ENCODE peak calls at places on chromosomes 7 and 10, in four cellular contexts. U is pancreas, P is bronchial epithelial cell, H is DND-41. V is an unnamed sample. For H3K36me3, the result is how much of the 10 kb centered on the place peaks cover.

GRCh38 chr10:66827353-66827752 is 98.5 kb upstream of the LRRTM3 start:
- DNase-seq in U (no peak), P (peak), H (no peak), V (no peak)

GRCh38 chr7:122578350-122578749 is 120.6 kb downstream of the RNF133 start:
- DNase-seq in U (no peak), P (no peak), H (no peak), V (no peak)

GRCh38 chr10:13271552-13272163 is 28.2 kb downstream of the PHYH start:
- DNase-seq in U (peak), P (peak), H (peak), V (peak)

GRCh38 chr10:48608279-48608681 is 3.4 kb upstream of the ARHGAP22 start:
- DNase-seq in U (peak), P (peak), H (peak), V (peak)

GRCh38 chr7:129327076-129327475 is 102.2 kb downstream of the AHCYL2 start:
- DNase-seq in U (no peak), P (no peak), H (no peak), V (no peak)

GRCh38 chr10:61635946-61636345 is 26.8 kb upstream of the CABCOCO1 start:
- DNase-seq in U (no peak), P (peak), H (no peak), V (no peak)

GRCh38 chr7:158684329-158684728 is 20.3 kb downstream of the NCAPG2 start:
- DNase-seq in U (no peak), P (no peak), H (no peak), V (no peak)

GRCh38 chr7:57868771-57869483 is 418.9 kb downstream of the ZNF716 start:
- DNase-seq in U (no peak), P (no peak), H (no peak), V (no peak)

GRCh38 chr7:141737118-141737835 is 881 bp upstream of the SSBP1 start:
- DNase-seq in U (peak), P (peak), H (peak), V (no peak)

GRCh38 chr10:119031496-119032059 is 2.1 kb downstream of the NANOS1 start:
- DNase-seq in U (no peak), P (peak), H (no peak), V (no peak)

GRCh38 chr7:67773081-67773480 is 776.4 kb downstream of the TYW1 start:
- DNase-seq in U (no peak), P (no peak), H (no peak), V (no peak)

GRCh38 chr7:453597-454306 is 65.9 kb downstream of the PDGFA start:
- DNase-seq in U (no peak), P (no peak), H (no peak), V (no peak)

GRCh38 chr7:155361947-155362346 is 64.3 kb downstream of the INSIG1 start:
- DNase-seq in U (no peak), P (no peak), H (no peak), V (no peak)

GRCh38 chr7:1922071-1922869 is 252.2 kb downstream of the ELFN1 start:
- DNase-seq in U (no peak), P (no peak), H (no peak), V (no peak)

GRCh38 chr10:123506455-123506854 is 159.7 kb upstream of the GPR26 start:
- DNase-seq in U (no peak), P (no peak), H (no peak), V (no peak)

GRCh38 chr10:37721100-37721499 is 136.3 kb downstream of the ZNF248 start:
- DNase-seq in U (no peak), P (no peak), H (no peak), V (no peak)

GRCh38 chr7:76155938-76156337 is 45.8 kb upstream of the SRRM3 start:
- DNase-seq in U (no peak), P (peak), H (no peak), V (no peak)

GRCh38 chr7:149013876-149014275 is 14.4 kb downstream of the PDIA4 start:
- DNase-seq in U (no peak), P (no peak), H (no peak), V (no peak)

GRCh38 chr7:44881066-44881600 is 4.2 kb downstream of the PURB start:
- DNase-seq in U (no peak), P (no peak), H (no peak), V (no peak)

GRCh38 chr10:24590697-24591457 is 132.8 kb downstream of the ARHGAP21 start:
- DNase-seq in U (no peak), P (no peak), H (no peak), V (no peak)
- H3K36me3 ChIP-seq in U (half or more), P (under half), H (half or more), V (under half)

GRCh38 chr7:101197991-101198390 is 2.8 kb downstream of the MOGAT3 start:
- DNase-seq in U (no peak), P (no peak), H (no peak), V (no peak)

GRCh38 chr7:101198476-101198875 is 2.4 kb downstream of the MOGAT3 start:
- DNase-seq in U (no peak), P (no peak), H (no peak), V (no peak)

GRCh38 chr7:101200862-101201599 is at the start of gene MOGAT3:
- DNase-seq in U (no peak), P (no peak), H (no peak), V (no peak)

GRCh38 chr7:101200504-101200861 is 353 bp downstream of the MOGAT3 start:
- DNase-seq in U (no peak), P (no peak), H (no peak), V (no peak)

DNA sequence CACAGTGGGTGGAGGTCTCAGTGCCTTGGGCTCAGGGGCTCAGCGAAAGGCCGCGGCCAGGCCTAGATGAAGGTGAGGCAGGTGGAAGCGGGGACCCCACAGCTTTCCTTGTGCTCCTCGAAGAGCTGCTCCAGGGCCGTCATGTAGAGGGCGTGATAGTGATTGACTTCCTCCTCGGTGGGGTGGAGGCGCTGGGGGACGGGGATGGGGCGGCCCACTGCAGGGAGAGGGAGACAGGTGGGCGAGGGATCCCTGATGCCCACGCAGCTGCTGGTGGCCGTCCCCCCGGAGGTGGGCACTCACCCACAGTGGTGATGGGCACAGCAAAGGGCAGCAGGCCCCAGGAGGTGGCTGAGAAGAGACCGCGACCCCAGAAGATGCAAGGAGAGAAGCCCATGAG is 5.0 kb downstream of the MOGAT3 start:
- DNase-seq in U (no peak), P (no peak), H (no peak), V (no peak)
- H3K4me3 ChIP-seq in U (no peak), P (no peak), H (no peak), V (no peak)

DNA sequence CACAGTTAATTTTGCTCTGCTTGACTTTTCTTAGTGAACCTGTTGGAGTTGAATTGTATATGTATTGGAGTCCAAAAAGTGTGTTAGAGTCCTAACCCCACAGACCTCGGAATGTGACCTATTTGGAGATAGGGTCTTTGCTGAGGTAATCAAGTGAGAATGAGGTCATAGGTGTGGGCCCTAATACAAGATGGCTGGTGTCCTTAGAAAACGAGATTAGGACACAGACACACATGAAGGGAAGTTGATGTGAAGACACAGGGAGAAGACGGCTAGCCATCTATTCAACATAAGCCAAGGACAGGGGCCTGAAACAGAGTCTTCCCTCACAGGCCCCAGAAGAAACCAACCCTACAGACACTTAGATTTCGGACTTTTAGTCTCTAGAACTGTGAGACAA is 260.6 kb upstream of the NEBL start:
- DNase-seq in U (no peak), P (no peak), H (no peak), V (no peak)
- H3K36me3 ChIP-seq in U (under half), P (under half), H (under half), V (under half)

DNA sequence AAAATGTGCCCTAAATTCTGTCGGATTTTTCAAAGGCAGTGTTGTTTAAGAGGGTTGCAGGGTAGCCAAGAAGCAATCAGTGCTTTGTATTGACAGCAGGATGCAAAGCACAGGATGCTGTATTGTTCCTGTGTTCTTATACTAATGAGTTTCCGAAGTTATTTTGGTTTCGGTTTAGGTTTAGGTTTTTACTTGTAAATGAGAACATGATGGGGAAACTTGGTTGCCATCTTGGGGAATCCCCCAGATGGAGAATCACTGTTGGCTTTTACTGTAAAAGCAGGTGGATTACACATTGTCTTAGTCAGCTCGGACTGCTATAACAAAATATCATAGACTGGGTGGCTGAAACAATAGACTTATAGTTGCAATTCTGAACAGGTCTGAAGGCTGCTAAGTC is 72.1 kb downstream of the INHBA start:
- DNase-seq in U (no peak), P (no peak), H (no peak), V (no peak)
- H3K4me3 ChIP-seq in U (no peak), P (no peak), H (no peak), V (no peak)

GRCh38 chr7:101373812-101374612 is 11.3 kb downstream of the COL26A1 start:
- DNase-seq in U (no peak), P (no peak), H (no peak), V (no peak)
- H3K36me3 ChIP-seq in U (under half), P (under half), H (under half), V (under half)

V was measured in iPS DF 6.9.